ENCODE peak calls at places on chromosomes 7 and 10, in six cellular contexts. B, Q, C, K, S and I are unnamed samples.

GRCh38 chr7:85474234-85474633 is 287.4 kb upstream of the SEMA3D start:
- DNase-seq in B (no peak), Q (no peak), C (no peak), K (no peak), S (no peak), I (no peak)

GRCh38 chr10:6171891-6172354 is 30.8 kb upstream of the PFKFB3 start:
- DNase-seq in B (peak; percentile 38), Q (peak; percentile 76), C (no peak), K (no peak), S (peak; percentile 59), I (peak; percentile 84)

GRCh38 chr10:129446182-129446581 is 20.9 kb upstream of the MGMT start:
- DNase-seq in B (no peak), Q (no peak), C (no peak), K (no peak), S (no peak), I (no peak)

GRCh38 chr7:2958416-2959342 is 85.0 kb downstream of the CARD11 start:
- DNase-seq in B (no peak), Q (peak; percentile 14), C (no peak), K (no peak), S (no peak), I (peak; percentile 56)

GRCh38 chr7:124029789-124030188 is 3.1 kb downstream of the TMEM229A start:
- DNase-seq in B (no peak), Q (no peak), C (no peak), K (no peak), S (no peak), I (no peak)

GRCh38 chr10:119326167-119326566 is 118.8 kb downstream of the GRK5 start:
- DNase-seq in B (no peak), Q (no peak), C (no peak), K (no peak), S (no peak), I (no peak)

GRCh38 chr10:67520924-67521520 is 175.0 kb downstream of the CTNNA3 start:
- DNase-seq in B (no peak), Q (no peak), C (peak; percentile 42), K (no peak), S (peak; percentile 10), I (no peak)

GRCh38 chr10:52440612-52441285 is 126.7 kb downstream of the DKK1 start:
- DNase-seq in B (no peak), Q (no peak), C (no peak), K (no peak), S (no peak), I (no peak)

GRCh38 chr7:118473271-118473670 is 248.8 kb downstream of the ANKRD7 start:
- DNase-seq in B (no peak), Q (no peak), C (no peak), K (no peak), S (no peak), I (no peak)

GRCh38 chr10:31803606-31804195 is 124.9 kb downstream of the ARHGAP12 start:
- DNase-seq in B (no peak), Q (no peak), C (no peak), K (no peak), S (no peak), I (no peak)

GRCh38 chr7:113100091-113100723 is 13.6 kb upstream of the GPR85 start:
- DNase-seq in B (peak; percentile 29), Q (no peak), C (peak; percentile 49), K (no peak), S (no peak), I (peak; percentile 82)

GRCh38 chr10:88113232-88113631 is 249.8 kb downstream of the PTEN start:
- DNase-seq in B (no peak), Q (no peak), C (no peak), K (no peak), S (no peak), I (no peak)

GRCh38 chr7:28060371-28060950 is 120.1 kb downstream of the JAZF1 start:
- DNase-seq in B (no peak), Q (no peak), C (no peak), K (no peak), S (no peak), I (no peak)

GRCh38 chr7:51121945-51122425 is 194.6 kb downstream of the COBL start:
- DNase-seq in B (no peak), Q (peak; percentile 30), C (no peak), K (no peak), S (no peak), I (no peak)

GRCh38 chr7:50497068-50497642 is 47.0 kb upstream of the FIGNL1 start:
- DNase-seq in B (no peak), Q (no peak), C (peak; percentile 81), K (no peak), S (peak; percentile 48), I (no peak)

GRCh38 chr10:27792191-27792590 is 46.6 kb upstream of the MKX start:
- DNase-seq in B (no peak), Q (no peak), C (no peak), K (no peak), S (no peak), I (no peak)

GRCh38 chr10:75335191-75335590 is 66.4 kb downstream of the ZNF503 start:
- DNase-seq in B (no peak), Q (no peak), C (no peak), K (no peak), S (no peak), I (no peak)

GRCh38 chr10:118213456-118213855 is 128.7 kb downstream of the FAM204A start:
- DNase-seq in B (no peak), Q (no peak), C (no peak), K (no peak), S (no peak), I (no peak)

GRCh38 chr7:142956951-142957623 is 5.1 kb downstream of the KEL start:
- DNase-seq in B (no peak), Q (no peak), C (no peak), K (no peak), S (no peak), I (no peak)

GRCh38 chr10:62597226-62597625 is 207.3 kb upstream of the ADO start:
- DNase-seq in B (no peak), Q (no peak), C (no peak), K (no peak), S (no peak), I (no peak)

GRCh38 chr7:56074371-56074791 is 10.3 kb downstream of the SUMF2 start:
- DNase-seq in B (peak; percentile 97), Q (peak; percentile 91), C (peak; percentile 88), K (peak; percentile 90), S (peak; percentile 89), I (peak; percentile 96)

GRCh38 chr7:157763279-157764000 is 426.6 kb downstream of the DNAJB6 start:
- DNase-seq in B (no peak), Q (no peak), C (no peak), K (no peak), S (no peak), I (no peak)

GRCh38 chr7:44937426-44937825 is 41.4 kb downstream of the MYO1G start:
- DNase-seq in B (no peak), Q (no peak), C (no peak), K (no peak), S (no peak), I (no peak)

GRCh38 chr10:14477408-14477710 is 146.6 kb upstream of the FRMD4A start:
- DNase-seq in B (no peak), Q (no peak), C (no peak), K (no peak), S (no peak), I (no peak)

GRCh38 chr10:110609592-110609991 is 34.5 kb upstream of the RBM20 start:
- DNase-seq in B (no peak), Q (no peak), C (peak; percentile 59), K (no peak), S (no peak), I (peak; percentile 54)

GRCh38 chr7:157189405-157189804 is 50.7 kb downstream of the UBE3C start:
- DNase-seq in B (no peak), Q (no peak), C (no peak), K (no peak), S (no peak), I (no peak)

GRCh38 chr7:9625953-9626352 is 1192.5 kb downstream of the NXPH1 start:
- DNase-seq in B (no peak), Q (no peak), C (no peak), K (no peak), S (no peak), I (no peak)

GRCh38 chr10:67277402-67277801 is 351.6 kb downstream of the LRRTM3 start:
- DNase-seq in B (no peak), Q (no peak), C (no peak), K (no peak), S (no peak), I (no peak)

GRCh38 chr10:14032406-14032998 is 298.2 kb downstream of the FRMD4A start:
- DNase-seq in B (no peak), Q (no peak), C (peak; percentile 45), K (no peak), S (no peak), I (no peak)

GRCh38 chr7:98211676-98212531 is 665 bp downstream of the BHLHA15 start:
- DNase-seq in B (no peak), Q (peak; percentile 21), C (peak; percentile 60), K (peak; percentile 78), S (peak; percentile 18), I (peak; percentile 62)

GRCh38 chr10:114271014-114271778 is 32.1 kb downstream of the VWA2 start:
- DNase-seq in B (peak; percentile 58), Q (no peak), C (no peak), K (no peak), S (peak; percentile 27), I (no peak)

GRCh38 chr10:76168437-76168836 is 737.0 kb downstream of the LRMDA start:
- DNase-seq in B (no peak), Q (no peak), C (no peak), K (no peak), S (no peak), I (no peak)

GRCh38 chr10:73730153-73730906 is 13.8 kb upstream of the SEC24C start:
- DNase-seq in B (peak; percentile 93), Q (peak; percentile 89), C (peak; percentile 83), K (peak; percentile 97), S (peak; percentile 91), I (peak; percentile 94)
- TF ChIP-seq EP300 in B (no peak), Q (no peak), C (no peak), K (no peak), S (no peak), I (no peak)

GRCh38 chr7:148485618-148486017 is 104.9 kb upstream of the C7orf33 start:
- DNase-seq in B (no peak), Q (no peak), C (no peak), K (no peak), S (peak; percentile 13), I (no peak)
- TF ChIP-seq CTCF in B (no peak), Q (no peak), C (peak; percentile 57), K (no peak), S (no peak), I (no peak)

DNA sequence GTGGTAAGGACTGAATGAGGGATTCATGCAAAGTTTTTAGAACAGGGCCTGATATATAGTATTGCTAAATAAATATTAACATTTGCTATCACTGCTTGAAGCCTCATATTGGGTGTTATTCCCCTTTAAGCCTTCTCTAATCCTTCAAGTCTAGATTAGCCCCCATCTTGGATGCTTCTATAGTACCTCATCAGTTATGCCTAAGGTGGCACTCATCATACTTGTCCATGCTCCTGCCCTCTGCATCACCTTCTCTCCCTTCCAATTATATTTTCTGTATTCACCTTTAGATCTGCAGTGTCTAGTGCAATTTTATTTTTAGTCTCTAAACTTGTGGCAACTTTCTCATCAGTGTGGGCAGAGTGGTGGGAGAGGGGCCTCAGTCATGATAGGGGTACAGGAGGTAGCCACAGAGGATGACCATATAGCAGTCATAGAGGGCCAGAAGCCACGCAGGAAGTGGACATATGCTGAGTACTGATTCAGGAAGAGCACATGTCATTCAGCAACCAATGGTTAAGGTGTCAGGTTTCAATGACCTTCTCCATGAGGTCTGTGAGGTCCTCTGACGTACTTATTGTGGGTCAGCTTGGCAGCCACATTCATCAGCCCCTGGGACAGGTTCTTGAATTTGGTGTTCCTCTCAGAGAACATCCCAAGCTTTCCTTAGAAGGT is 2.5 kb downstream of the ENTPD1 start:
- DNase-seq in B (no peak), Q (no peak), C (no peak), K (no peak), S (peak; percentile 18), I (no peak)
- TF ChIP-seq POLR2AphosphoS5 in B (peak; percentile 22), Q (no peak), C (no peak), K (no peak), S (no peak), I (no peak)

GRCh38 chr7:1105189-1105588 is 17.3 kb downstream of the GPER1 start:
- DNase-seq in B (no peak), Q (no peak), C (no peak), K (no peak), S (no peak), I (no peak)
- TF ChIP-seq EP300 in B (no peak), Q (no peak), C (no peak), K (no peak), S (no peak), I (no peak)